ENCODE peak calls at places on chromosomes 7 and 10, in six cellular contexts. S is GM12891, V is GM12878, D is HepG2, T is H1, N is K562. H is an unnamed sample.
A peak's percentile ranks its signal among the peaks of the same experiment; 100 is the strongest.

GRCh38 chr7:134691820-134692705 is 45.4 kb downstream of the BPGM start:
- DNase-seq in N (no peak), D (no peak), V (no peak), T (no peak), S (no peak), H (no peak)

GRCh38 chr10:51696251-51696650 is 3.1 kb downstream of the CSTF2T start:
- DNase-seq in T (no peak), S (no peak), V (no peak), D (no peak), N (no peak), H (no peak)

GRCh38 chr10:79418886-79419595 is 26.4 kb downstream of the ZCCHC24 start:
- DNase-seq in V (no peak), S (no peak), T (no peak), N (no peak), D (no peak), H (no peak)

GRCh38 chr7:32957326-32958045 is at the start of gene FKBP9:
- DNase-seq in D (peak; percentile 76), N (peak; percentile 95), T (peak; percentile 89), V (no peak), S (peak; percentile 78), H (peak; percentile 48)

GRCh38 chr7:87332321-87332720 is 13.1 kb upstream of the CROT start:
- DNase-seq in T (no peak), D (peak; percentile 23), N (no peak), V (no peak), S (no peak), H (no peak)

GRCh38 chr7:102412548-102412947 is 16.4 kb downstream of the PRKRIP1 start:
- DNase-seq in T (peak; percentile 76), N (peak; percentile 66), D (no peak), S (no peak), V (no peak), H (no peak)

GRCh38 chr10:6530211-6530840 is 49.8 kb downstream of the PRKCQ start:
- DNase-seq in D (no peak), S (no peak), T (no peak), V (no peak), N (no peak), H (no peak)

GRCh38 chr10:126147866-126148578 is 240.3 kb downstream of the ADAM12 start:
- DNase-seq in T (no peak), D (no peak), S (no peak), V (no peak), N (no peak), H (no peak)

GRCh38 chr7:105786520-105786919 is 89.9 kb downstream of the ATXN7L1 start:
- DNase-seq in T (no peak), D (no peak), V (no peak), N (no peak), S (no peak), H (no peak)

GRCh38 chr10:36725581-36726520 is 399.5 kb upstream of the ANKRD30A start:
- DNase-seq in T (peak; percentile 55), N (no peak), S (no peak), D (peak; percentile 12), V (no peak), H (no peak)

GRCh38 chr7:125847706-125848105 is 918.1 kb upstream of the POT1 start:
- DNase-seq in D (no peak), N (no peak), S (no peak), V (no peak), T (no peak), H (no peak)
- TF ChIP-seq POLR2AphosphoS5 in D (no peak), N (no peak), S (no peak), V (no peak), T (no peak), H (no peak)

GRCh38 chr7:80929619-80930018 is 10.8 kb upstream of the SEMA3C start:
- DNase-seq in N (no peak), S (no peak), V (no peak), T (no peak), D (no peak), H (no peak)
- TF ChIP-seq TAF1 in N (no peak), S (no peak), V (no peak), T (no peak), D (no peak), H (no peak)

DNA sequence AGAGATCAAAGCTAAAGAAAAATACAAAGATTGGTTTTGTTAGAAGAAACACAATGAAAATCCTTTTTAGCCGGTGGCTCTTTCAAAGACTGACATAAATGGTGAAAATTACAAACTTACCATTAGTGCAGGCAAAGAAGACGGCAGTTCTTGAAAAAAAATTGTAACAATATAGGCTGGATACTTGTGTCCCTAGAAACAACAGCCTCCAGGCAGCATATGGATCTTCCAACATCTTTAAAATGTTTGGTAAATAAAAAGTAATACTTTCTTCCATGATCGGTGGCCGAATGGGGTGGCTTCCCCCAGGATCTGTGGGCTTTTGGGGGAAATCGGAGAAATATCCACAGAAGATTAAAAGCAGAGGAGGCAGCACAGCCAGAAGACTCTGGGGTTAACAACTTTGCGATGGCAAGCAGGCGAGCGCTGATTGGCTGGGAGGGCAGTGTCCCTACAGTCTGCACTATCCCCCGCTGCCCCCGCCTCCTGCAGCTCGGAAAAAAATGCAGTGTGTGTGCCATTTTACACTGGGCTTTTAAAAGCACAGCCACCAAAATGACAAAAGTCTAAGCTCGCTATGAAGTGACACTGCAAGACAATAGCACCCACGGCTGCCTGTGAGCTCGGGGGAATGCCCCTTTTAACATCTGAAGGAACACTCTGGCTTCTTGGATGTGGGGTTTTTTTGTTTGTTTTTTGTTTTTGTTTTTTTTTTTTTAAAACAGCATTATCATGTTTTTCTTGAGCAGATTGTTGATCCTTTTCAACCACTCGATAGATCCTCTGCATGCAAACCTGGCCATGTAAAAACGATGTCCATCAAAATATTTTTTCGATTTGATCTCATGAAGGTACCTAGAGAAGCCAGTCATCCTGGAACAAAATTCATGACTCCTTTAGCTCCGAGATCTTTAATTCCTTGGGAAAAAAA is 31.7 kb upstream of the EPC1 start:
- DNase-seq in V (peak; percentile 72), D (peak; percentile 84), T (peak; percentile 84), S (peak; percentile 28), N (peak; percentile 92), H (peak; percentile 29)
- TF ChIP-seq POLR2A in V (peak; percentile 74), D (no peak), T (no peak), S (peak; percentile 77), N (peak; percentile 83), H (peak; percentile 60)

DNA sequence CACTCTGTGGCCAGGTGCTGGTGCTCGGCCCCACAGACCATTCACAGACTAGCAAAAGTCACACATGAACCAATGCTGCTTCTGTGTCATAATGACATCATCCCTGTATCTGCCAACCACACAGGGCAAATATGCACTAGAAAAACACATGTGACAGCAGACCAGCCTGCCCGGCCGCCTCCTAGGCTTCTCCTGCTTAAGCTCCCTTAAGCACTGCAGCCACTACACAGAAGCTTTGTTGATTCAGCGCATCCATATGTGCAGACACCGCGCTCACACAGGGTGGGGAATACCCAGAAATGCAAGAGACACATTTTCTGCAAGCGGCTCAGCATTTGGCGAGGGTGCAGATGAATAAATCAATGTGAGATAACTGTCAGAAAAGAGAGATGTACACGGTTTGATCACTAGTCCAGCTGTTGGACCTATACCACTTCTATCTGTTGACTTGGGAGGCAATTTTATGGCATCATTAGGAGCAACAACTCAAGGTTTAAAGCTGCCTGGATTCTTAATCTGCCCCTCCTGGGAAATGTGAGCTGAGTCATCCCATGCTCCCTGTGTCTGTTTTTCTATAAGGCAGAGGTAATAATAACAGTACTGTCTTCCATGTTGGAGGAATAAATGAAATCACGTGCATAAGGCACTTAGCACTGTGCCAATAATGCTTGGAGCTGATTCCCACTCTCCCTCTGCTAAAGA is 33.4 kb downstream of the CPXM2 start:
- DNase-seq in V (no peak), S (no peak), T (peak; percentile 20), N (no peak), D (no peak), H (no peak)
- TF ChIP-seq POLR2AphosphoS5 in V (no peak), S (no peak), T (no peak), N (no peak), D (no peak), H (no peak)

GRCh38 chr10:72784551-72785421 is 92.8 kb downstream of the MCU start:
- DNase-seq in V (no peak), T (no peak), D (no peak), S (no peak), N (no peak), H (no peak)
- TF ChIP-seq TAF1 in V (no peak), T (no peak), D (no peak), S (no peak), N (no peak), H (no peak)

GRCh38 chr7:37920619-37921339 is at the start of gene EPDR1:
- DNase-seq in D (peak; percentile 74), N (no peak), V (no peak), T (peak; percentile 78), S (no peak), H (no peak)
- TF ChIP-seq POLR2A in D (peak; percentile 56), N (no peak), V (peak; percentile 63), T (no peak), S (no peak), H (no peak)

GRCh38 chr10:110212119-110213006 is 5.0 kb downstream of the MXI1 start:
- DNase-seq in S (no peak), T (peak; percentile 40), D (no peak), V (no peak), N (peak; percentile 15), H (no peak)
- TF ChIP-seq POLR2AphosphoS5 in S (no peak), T (no peak), D (no peak), V (no peak), N (peak; percentile 21), H (no peak)

GRCh38 chr7:31763548-31763947 is 76.5 kb downstream of the PPP1R17 start:
- DNase-seq in N (peak; percentile 14), V (no peak), S (no peak), D (no peak), T (no peak), H (no peak)

GRCh38 chr7:31772211-31772610 is 85.2 kb downstream of the PPP1R17 start:
- DNase-seq in N (no peak), D (no peak), T (no peak), V (no peak), S (no peak), H (no peak)

GRCh38 chr7:31764457-31764856 is 77.4 kb downstream of the PPP1R17 start:
- DNase-seq in D (no peak), S (no peak), N (no peak), T (no peak), V (no peak), H (no peak)

DNA sequence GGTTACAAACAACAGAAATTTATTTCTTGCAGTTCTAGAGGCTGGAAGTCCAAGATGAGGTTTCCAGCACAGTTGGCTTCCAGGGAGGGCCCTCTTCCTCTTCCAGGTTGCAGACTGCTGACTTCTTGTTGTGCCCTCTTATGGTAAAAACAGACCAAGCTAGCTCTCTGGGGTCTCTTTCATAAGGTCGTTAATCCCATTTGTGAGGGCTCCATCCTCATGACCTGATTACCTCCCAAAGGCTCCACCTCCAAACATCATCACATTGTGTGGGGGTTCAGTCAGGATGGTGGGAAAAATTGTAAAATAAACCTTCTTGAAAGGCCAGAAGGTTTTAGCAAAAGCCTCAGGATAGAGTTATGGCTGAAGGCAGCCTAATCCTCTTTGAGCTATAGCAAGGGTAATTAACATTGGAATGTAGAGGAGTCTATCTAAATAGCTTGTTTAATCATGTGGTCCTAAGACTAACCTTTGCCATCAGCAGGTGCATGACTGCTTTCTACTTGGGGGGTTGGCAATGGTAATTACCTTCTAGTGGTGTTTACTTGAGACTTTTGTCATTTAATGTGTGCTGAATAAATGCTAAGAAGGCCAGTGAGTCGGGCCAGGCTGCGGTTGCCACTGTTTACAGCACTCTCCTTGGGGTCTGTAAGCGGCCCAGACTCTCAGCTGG is 80.8 kb downstream of the PPP1R17 start:
- DNase-seq in D (no peak), N (no peak), S (no peak), V (no peak), T (peak; percentile 49), H (no peak)
- TF ChIP-seq TAF1 in D (no peak), N (no peak), S (no peak), V (no peak), T (no peak), H (no peak)

GRCh38 chr7:150778014-150778737 is 22.0 kb downstream of the TMEM176B start:
- DNase-seq in D (peak; percentile 37), T (no peak), N (no peak), S (no peak), V (no peak), H (no peak)
- TF ChIP-seq POLR2A in D (no peak), T (no peak), N (no peak), S (no peak), V (no peak), H (no peak)

H was measured in GM12892.